ENCODE peak calls at places on chromosomes 7 and 10, in five cellular contexts. D, J, E, R and K are unnamed samples.
A peak's percentile ranks its signal among the peaks of the same experiment; 100 is the strongest.

GRCh38 chr7:22610871-22611757 is 111.1 kb upstream of the STEAP1B start:
- DNase-seq in D (no peak), J (no peak), E (peak; percentile 79), R (no peak), K (no peak)

GRCh38 chr10:48523212-48523819 is 81.6 kb downstream of the ARHGAP22 start:
- DNase-seq in D (no peak), J (no peak), E (peak; percentile 98), R (peak; percentile 28), K (no peak)

GRCh38 chr7:149317986-149318672 is 56.1 kb downstream of the ZNF783 start:
- DNase-seq in D (no peak), J (no peak), E (no peak), R (no peak), K (no peak)

GRCh38 chr10:5476918-5477525 is 22.3 kb downstream of the CALML5 start:
- DNase-seq in D (no peak), J (no peak), E (no peak), R (no peak), K (no peak)

GRCh38 chr7:87797798-87798403 is 78.3 kb downstream of the SLC25A40 start:
- DNase-seq in D (no peak), J (no peak), E (peak; percentile 47), R (no peak), K (no peak)

GRCh38 chr10:27857616-27858015 is 112.0 kb upstream of the MKX start:
- DNase-seq in D (no peak), J (no peak), E (no peak), R (no peak), K (no peak)

GRCh38 chr7:73701357-73701995 is 18.0 kb downstream of the STX1A start:
- DNase-seq in D (no peak), J (no peak), E (peak; percentile 33), R (peak; percentile 62), K (no peak)

GRCh38 chr10:104351919-104352318 is 1.7 kb upstream of the CFAP58 start:
- DNase-seq in D (no peak), J (no peak), E (no peak), R (no peak), K (no peak)

GRCh38 chr7:77830649-77831355 is 32.2 kb downstream of the PHTF2 start:
- DNase-seq in D (no peak), J (no peak), E (peak; percentile 7), R (no peak), K (no peak)

GRCh38 chr10:63120554-63120953 is 12.6 kb upstream of the NRBF2 start:
- DNase-seq in D (no peak), J (no peak), E (peak; percentile 90), R (no peak), K (no peak)

DNA sequence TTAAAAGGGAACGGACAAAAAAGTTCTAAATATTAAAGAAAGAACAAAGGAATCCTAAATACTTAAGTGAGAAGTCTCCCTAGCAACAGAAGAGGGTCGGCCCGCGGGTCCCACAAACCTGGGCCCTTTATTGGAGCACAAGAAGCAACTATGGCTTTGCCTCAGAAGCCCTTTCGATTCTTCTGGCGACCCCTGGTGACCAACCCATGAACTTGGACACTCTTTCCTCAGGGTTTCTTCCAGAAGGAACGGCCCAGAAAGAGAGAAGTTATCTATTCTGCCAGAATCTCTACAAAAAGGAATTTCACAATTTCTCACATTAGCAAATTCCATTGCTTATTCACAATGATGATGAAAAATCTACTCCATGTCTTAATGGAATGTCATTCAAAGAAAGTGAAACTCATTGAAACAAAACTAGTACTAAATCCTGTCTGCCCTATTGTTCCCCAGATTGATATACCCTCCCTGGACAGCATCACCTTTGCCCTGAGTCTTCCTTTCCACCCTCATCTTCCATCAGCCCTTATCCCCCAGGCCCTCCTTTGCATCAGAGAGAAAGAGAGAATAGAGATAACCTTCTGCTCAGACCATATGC is 43.7 kb downstream of the CPVL start:
- DNase-seq in D (peak; percentile 44), J (no peak), E (peak; percentile 47), R (peak; percentile 74), K (peak; percentile 66)
- TF ChIP-seq POLR2A in D (no peak), J (no peak), E (no peak), R (no peak), K (no peak)

DNA sequence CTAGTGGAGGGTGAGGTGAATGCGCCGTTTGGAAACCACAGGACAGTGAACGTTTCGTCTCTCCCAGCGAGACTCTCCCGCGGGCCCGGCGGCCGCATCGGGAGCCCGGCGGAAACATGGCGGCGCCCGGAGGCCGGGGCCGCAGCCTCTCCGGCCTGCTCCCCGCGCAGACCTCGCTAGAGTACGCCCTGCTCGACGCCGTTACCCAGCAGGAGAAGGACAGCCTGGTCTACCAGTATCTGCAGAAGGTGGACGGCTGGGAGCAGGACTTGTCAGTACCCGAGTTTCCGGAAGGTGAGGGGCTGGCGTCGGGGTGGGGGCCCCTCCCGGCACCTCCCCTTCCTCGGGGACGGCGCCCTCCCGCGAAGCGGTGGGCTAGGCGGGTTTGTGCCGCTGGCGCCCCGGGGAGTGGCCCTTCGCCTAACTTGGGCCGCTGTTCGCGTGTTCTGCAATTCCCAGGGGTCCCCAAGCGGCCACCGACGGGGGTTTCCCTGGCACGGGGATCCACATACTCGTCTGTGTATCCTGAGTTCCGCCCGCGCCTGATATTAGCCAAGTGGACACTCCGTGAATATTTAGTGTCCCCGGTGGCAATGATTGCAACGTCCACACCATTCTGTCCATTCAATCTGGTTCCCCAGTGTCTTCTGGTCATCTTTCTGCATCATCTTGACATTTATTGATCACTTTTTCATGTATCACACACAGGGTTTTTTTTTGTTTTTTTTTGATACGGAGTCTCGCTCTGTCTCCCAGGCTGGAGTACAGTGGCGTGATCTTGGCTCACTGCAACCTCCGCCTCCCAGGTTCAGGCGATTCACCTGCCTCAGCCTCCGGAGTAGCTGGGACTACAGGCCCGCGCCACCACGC is 531 bp downstream of the NHLRC2 start:
- DNase-seq in D (peak; percentile 36), J (peak; percentile 38), E (peak; percentile 28), R (peak; percentile 52), K (no peak)
- TF ChIP-seq POLR2A in D (peak; percentile 9), J (peak; percentile 90), E (peak; percentile 79), R (peak; percentile 54), K (no peak)

DNA sequence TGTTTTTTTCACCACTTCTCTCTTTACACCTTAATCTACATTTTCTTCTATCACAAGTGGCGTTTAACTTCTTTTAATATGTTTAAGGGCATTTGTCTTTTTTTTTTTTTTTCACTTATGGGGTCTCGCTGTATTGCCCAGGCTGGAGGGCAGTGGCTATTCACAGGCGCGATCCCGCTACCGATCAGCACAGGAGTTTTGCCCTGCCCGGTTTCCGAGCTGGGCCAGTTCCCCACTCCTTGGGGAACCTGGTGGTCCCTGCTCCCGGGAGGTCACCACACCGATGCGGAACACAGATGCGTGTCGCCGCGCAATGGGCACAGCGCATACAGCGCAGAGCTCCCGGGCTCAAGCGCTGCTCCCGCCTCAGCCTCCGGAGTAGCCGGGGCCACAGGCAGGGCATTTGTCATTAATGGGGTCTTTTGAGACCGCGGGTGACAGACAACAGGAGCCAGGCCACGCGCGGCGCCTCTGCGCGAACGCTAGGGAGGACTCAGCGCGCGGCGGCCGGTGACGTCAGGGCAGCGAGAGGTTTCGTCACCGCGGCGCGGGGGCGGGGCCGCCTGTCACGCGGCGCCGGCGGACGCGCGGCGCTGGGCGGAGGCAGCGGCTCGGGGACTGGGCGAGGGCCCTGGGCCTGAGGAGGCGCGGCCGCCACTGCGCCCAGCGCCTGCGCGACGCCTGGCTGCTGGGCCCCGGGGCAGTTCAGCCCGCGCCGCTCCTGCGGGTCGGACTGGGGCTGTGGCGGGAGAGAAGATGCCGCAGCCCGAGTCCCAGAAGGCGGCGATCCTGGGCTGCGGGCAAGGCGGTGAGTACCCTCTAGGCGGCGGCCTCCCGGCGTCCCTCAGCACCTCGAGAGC is at the start of gene GALNT11:
- DNase-seq in D (peak; percentile 75), J (peak; percentile 82), E (peak; percentile 79), R (peak; percentile 89), K (peak; percentile 78)
- TF ChIP-seq POLR2A in D (peak; percentile 85), J (peak; percentile 76), E (peak; percentile 76), R (peak; percentile 50), K (peak; percentile 41)

GRCh38 chr7:95976369-95976768 is 204.0 kb downstream of the DYNC1I1 start:
- DNase-seq in D (no peak), J (no peak), E (no peak), R (no peak), K (no peak)
- TF ChIP-seq POLR2A in D (no peak), J (no peak), E (no peak), R (no peak), K (no peak)

DNA sequence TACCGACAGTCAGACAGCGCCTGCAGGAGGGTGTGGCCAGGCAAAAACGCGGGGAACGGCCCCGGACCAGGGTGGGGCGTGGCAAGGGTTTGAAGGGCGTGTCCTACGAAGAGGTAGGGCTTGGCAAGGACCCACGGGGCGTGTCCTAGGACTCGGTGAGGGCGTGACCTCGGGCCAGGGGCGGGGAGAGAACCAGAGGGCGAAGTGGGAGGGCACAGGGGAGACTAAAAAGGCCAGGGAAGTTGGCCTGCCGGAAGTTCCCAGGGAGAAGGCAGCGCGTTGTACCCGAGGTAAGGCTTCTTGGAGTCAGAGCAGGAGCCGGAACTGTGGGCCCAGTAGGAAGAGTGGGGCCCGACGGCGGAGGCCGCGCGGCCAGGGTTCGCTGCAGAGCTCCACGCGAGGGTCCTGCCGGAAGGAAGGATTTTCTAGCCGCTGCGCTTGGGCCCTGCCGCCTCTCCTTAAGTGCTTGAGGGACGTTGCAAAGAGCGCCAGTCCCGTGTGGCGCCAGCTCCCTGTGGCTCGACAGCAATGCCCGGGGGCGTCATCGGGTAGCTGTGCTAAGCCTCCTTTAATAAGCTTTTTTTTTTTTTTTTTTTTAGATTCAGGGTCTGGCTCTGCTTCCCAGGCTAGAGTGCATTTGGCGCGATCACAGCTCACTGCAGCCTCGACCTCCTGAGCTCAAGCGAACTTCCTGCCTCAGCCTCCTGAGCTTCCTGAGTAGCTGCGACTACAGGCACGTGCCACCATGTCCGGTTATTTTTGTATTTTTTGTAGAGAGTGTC is at the start of gene PTER:
- DNase-seq in D (peak; percentile 94), J (peak; percentile 73), E (peak; percentile 78), R (peak; percentile 99), K (peak; percentile 98)
- TF ChIP-seq POLR2A in D (peak; percentile 57), J (peak; percentile 88), E (no peak), R (peak; percentile 90), K (peak; percentile 73)

GRCh38 chr10:75111367-75111905 is at the start of gene SAMD8:
- DNase-seq in D (peak; percentile 90), J (peak; percentile 98), E (peak; percentile 95), R (peak; percentile 97), K (peak; percentile 96)
- TF ChIP-seq POLR2A in D (peak; percentile 95), J (peak; percentile 86), E (peak; percentile 90), R (peak; percentile 97), K (peak; percentile 86)

GRCh38 chr10:72186633-72187330 is 29.0 kb upstream of the ANAPC16 start:
- DNase-seq in D (no peak), J (no peak), E (peak; percentile 41), R (peak; percentile 15), K (no peak)

GRCh38 chr10:72184156-72184555 is 31.7 kb upstream of the ANAPC16 start:
- DNase-seq in D (no peak), J (no peak), E (no peak), R (no peak), K (no peak)

GRCh38 chr10:72186213-72186612 is 29.6 kb upstream of the ANAPC16 start:
- DNase-seq in D (no peak), J (no peak), E (peak; percentile 37), R (no peak), K (no peak)
- TF ChIP-seq POLR2A in D (no peak), J (no peak), E (no peak), R (no peak), K (no peak)